ENCODE peak calls at places on chromosomes 16 and 17, in ten cellular contexts. Y is neuronal stem cell; M is iPS DF 6.9; K is CD4-positive, alpha-beta memory T cell; H is cardiac muscle cell; I is heart left ventricle; U is PC-9; R is fibroblast of lung; T is LNCaP clone FGC; N is suprapubic skin. Q is an unnamed sample.

GRCh38 chr17:78137392-78138203 is 7.0 kb downstream of the TMC8 start:
- DNase-seq in Y (no peak), M (no peak), K (peak), H (no peak), I (no peak), U (peak), R (no peak), T (no peak), N (no peak), Q (no peak)

GRCh38 chr17:75773808-75774470 is 8.9 kb upstream of the GALK1 start:
- DNase-seq in Y (no peak), M (no peak), K (no peak), H (no peak), I (no peak), U (no peak), R (no peak), T (no peak), N (no peak), Q (no peak)

GRCh38 chr17:12850996-12851395 is 61.7 kb downstream of the ARHGAP44 start:
- DNase-seq in Y (no peak), M (no peak), K (no peak), H (no peak), I (no peak), U (no peak), R (no peak), T (no peak), N (no peak), Q (no peak)

GRCh38 chr17:44557653-44558285 is 485 bp downstream of the FZD2 start:
- DNase-seq in Y (no peak), M (no peak), K (no peak), H (peak), I (peak), U (no peak), R (peak), T (no peak), N (peak), Q (peak)

GRCh38 chr17:41082565-41083136 is 1.3 kb upstream of the KRTAP4-7 start:
- DNase-seq in Y (no peak), M (no peak), K (no peak), H (no peak), I (no peak), U (peak), R (peak), T (no peak), N (no peak), Q (no peak)

GRCh38 chr16:69187891-69188451 is 1.0 kb downstream of the SNTB2 start:
- DNase-seq in Y (peak), M (no peak), K (peak), H (peak), I (peak), U (peak), R (peak), T (no peak), N (peak), Q (peak)

GRCh38 chr16:31134091-31134571 is 1.4 kb downstream of the PRSS8 start:
- DNase-seq in Y (no peak), M (no peak), K (no peak), H (no peak), I (no peak), U (peak), R (peak), T (no peak), N (no peak), Q (no peak)

GRCh38 chr16:6615661-6616060 is 717.0 kb upstream of the RBFOX1 start:
- DNase-seq in Y (no peak), M (no peak), K (no peak), H (no peak), I (no peak), U (no peak), R (no peak), T (no peak), N (no peak), Q (no peak)

GRCh38 chr16:66425651-66426050 is 1.4 kb upstream of the BEAN1 start:
- DNase-seq in Y (no peak), M (no peak), K (no peak), H (no peak), I (no peak), U (no peak), R (no peak), T (no peak), N (no peak), Q (no peak)

GRCh38 chr17:48150602-48151001 is 43.0 kb downstream of the SNX11 start:
- DNase-seq in Y (no peak), M (no peak), K (no peak), H (no peak), I (no peak), U (no peak), R (no peak), T (no peak), N (no peak), Q (no peak)

GRCh38 chr16:27781981-27782880 is 232.3 kb downstream of the KATNIP start:
- DNase-seq in Y (no peak), M (no peak), K (no peak), H (no peak), I (no peak), U (no peak), R (no peak), T (no peak), N (no peak), Q (peak)

GRCh38 chr17:48840441-48840840 is 9.6 kb downstream of the CALCOCO2 start:
- DNase-seq in Y (no peak), M (no peak), K (no peak), H (peak), I (no peak), U (no peak), R (peak), T (no peak), N (no peak), Q (no peak)

GRCh38 chr17:57782642-57783337 is 37.7 kb upstream of the CCDC182 start:
- DNase-seq in Y (peak), M (no peak), K (no peak), H (no peak), I (no peak), U (no peak), R (no peak), T (no peak), N (no peak), Q (peak)

GRCh38 chr17:34370376-34370996 is 7.5 kb upstream of the CCL1 start:
- DNase-seq in Y (no peak), M (no peak), K (no peak), H (no peak), I (no peak), U (no peak), R (no peak), T (no peak), N (no peak), Q (no peak)

GRCh38 chr17:16908282-16908681 is 63.6 kb downstream of the TNFRSF13B start:
- DNase-seq in Y (no peak), M (no peak), K (no peak), H (no peak), I (no peak), U (no peak), R (no peak), T (no peak), N (no peak), Q (no peak)

GRCh38 chr17:59494757-59495368 is 70.5 kb upstream of the DHX40 start:
- DNase-seq in Y (no peak), M (no peak), K (no peak), H (no peak), I (no peak), U (no peak), R (no peak), T (no peak), N (no peak), Q (no peak)

GRCh38 chr17:59357929-59358328 is 26.5 kb downstream of the YPEL2 start:
- DNase-seq in Y (no peak), M (no peak), K (no peak), H (no peak), I (no peak), U (peak), R (peak), T (no peak), N (no peak), Q (no peak)

GRCh38 chr16:3850544-3850899 is 30.0 kb downstream of the CREBBP start:
- DNase-seq in Y (no peak), M (no peak), K (no peak), H (no peak), I (no peak), U (no peak), R (no peak), T (no peak), N (no peak), Q (no peak)

GRCh38 chr17:45813051-45813731 is 29.1 kb downstream of the CRHR1 start:
- DNase-seq in Y (peak), M (peak), K (no peak), H (peak), I (no peak), U (no peak), R (no peak), T (no peak), N (no peak), Q (no peak)

GRCh38 chr16:31105677-31106213 is 2.4 kb upstream of the BCKDK start:
- DNase-seq in Y (peak), M (peak), K (peak), H (peak), I (peak), U (peak), R (peak), T (no peak), N (peak), Q (peak)

GRCh38 chr17:32659419-32659842 is 172.6 kb downstream of the CDK5R1 start:
- DNase-seq in Y (peak), M (peak), K (peak), H (peak), I (peak), U (no peak), R (peak), T (peak), N (peak), Q (peak)

GRCh38 chr16:70437582-70438324 is 1.1 kb downstream of the ST3GAL2 start:
- DNase-seq in Y (no peak), M (no peak), K (no peak), H (peak), I (no peak), U (no peak), R (peak), T (no peak), N (no peak), Q (no peak)

GRCh38 chr17:21392257-21392656 is 16.1 kb downstream of the KCNJ12 start:
- DNase-seq in Y (no peak), M (no peak), K (no peak), H (no peak), I (no peak), U (no peak), R (no peak), T (no peak), N (no peak), Q (no peak)

GRCh38 chr17:17077861-17078732 is 35.8 kb downstream of the MPRIP start:
- DNase-seq in Y (no peak), M (no peak), K (no peak), H (no peak), I (no peak), U (peak), R (no peak), T (peak), N (no peak), Q (no peak)

GRCh38 chr17:12730931-12731521 is 58.3 kb upstream of the ARHGAP44 start:
- DNase-seq in Y (no peak), M (peak), K (no peak), H (peak), I (peak), U (no peak), R (peak), T (peak), N (peak), Q (peak)

GRCh38 chr17:5023588-5024147 is 11.6 kb downstream of the SLC52A1 start:
- DNase-seq in Y (no peak), M (no peak), K (no peak), H (no peak), I (no peak), U (no peak), R (no peak), T (no peak), N (no peak), Q (no peak)

GRCh38 chr16:30775381-30776099 is 11.5 kb downstream of the ZNF629 start:
- DNase-seq in Y (peak), M (no peak), K (peak), H (peak), I (peak), U (peak), R (peak), T (peak), N (peak), Q (peak)

GRCh38 chr17:45935197-45935709 is 40.9 kb downstream of the MAPT start:
- DNase-seq in Y (no peak), M (no peak), K (no peak), H (no peak), I (no peak), U (no peak), R (no peak), T (no peak), N (no peak), Q (no peak)

GRCh38 chr16:68242085-68242484 is 3.1 kb upstream of the PLA2G15 start:
- DNase-seq in Y (no peak), M (no peak), K (no peak), H (no peak), I (no peak), U (no peak), R (no peak), T (no peak), N (no peak), Q (no peak)

GRCh38 chr16:70467113-70467512 is 12.7 kb downstream of the FCSK start:
- DNase-seq in Y (no peak), M (no peak), K (no peak), H (no peak), I (no peak), U (no peak), R (no peak), T (no peak), N (no peak), Q (no peak)

DNA sequence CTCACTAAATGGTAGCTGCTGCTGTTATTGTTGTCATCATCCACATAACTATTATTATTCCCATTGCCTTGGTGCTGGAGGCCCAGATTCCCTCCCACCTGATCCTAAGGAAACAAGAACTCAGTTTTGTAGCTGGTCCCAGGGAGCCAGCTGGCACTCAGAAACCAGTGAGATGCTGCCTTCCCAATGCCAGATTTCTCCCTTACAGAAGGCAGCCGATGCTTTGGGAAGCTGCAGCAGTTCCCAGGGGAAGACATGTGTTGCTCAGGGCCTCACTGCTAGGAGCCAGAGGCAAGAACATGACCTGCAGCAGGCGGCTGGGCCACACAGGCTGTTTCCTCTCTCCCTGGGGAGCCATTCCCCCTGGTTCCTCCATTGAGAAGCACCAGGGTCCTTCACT is 59.8 kb upstream of the GRIN2A start:
- DNase-seq in Y (no peak), M (no peak), K (no peak), H (no peak), I (no peak), U (no peak), R (no peak), T (no peak), N (no peak), Q (no peak)
- H3K4me3 ChIP-seq in Y (no peak), M (no peak), K (no peak), H (no peak), I (no peak), U (no peak), R (no peak), T (no peak), N (no peak), Q (no peak)

GRCh38 chr16:85633888-85634287 is 20.8 kb downstream of the GSE1 start:
- DNase-seq in Y (no peak), M (no peak), K (no peak), H (no peak), I (no peak), U (no peak), R (no peak), T (no peak), N (no peak), Q (no peak)
- H3K4me3 ChIP-seq in Y (no peak), M (no peak), K (no peak), H (no peak), I (no peak), U (no peak), R (no peak), T (no peak), N (no peak), Q (no peak)

DNA sequence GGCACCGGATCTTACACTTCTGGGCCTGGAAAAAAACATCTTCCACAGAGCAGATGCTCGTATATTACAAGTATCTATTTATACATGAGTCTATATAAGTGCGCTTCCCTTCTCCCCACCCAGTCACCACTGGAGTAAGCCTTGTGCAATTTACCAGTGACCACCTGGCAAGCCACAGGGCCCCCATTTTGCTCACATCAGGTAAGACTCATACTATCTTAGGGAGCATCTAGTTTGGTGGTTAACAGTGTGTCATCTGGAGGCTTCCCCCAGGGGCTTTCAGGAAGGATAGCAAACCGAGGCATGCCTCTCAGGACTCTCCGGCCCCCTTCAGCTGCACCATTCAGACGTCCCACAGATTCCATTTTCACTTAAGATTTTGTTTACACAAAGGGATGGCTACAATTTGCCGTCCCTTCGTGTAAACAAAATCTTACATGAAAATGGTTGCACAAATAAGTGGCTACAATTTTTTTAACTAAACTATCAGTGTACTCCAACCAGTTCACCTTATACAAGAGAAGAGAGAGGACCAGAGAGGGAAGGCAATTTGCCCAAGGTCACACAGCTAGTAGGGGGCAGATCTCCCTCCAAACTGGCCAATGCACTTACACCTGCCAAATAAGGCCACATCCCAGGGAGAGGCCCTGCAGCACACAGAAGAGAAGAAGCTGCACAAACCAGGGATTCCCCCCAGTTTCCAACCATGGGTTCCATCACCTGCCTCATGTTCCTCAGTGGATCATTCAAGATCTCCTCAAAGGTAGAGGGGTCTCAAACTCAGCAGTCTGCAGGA is 349.7 kb downstream of the SOX9 start:
- DNase-seq in Y (no peak), M (no peak), K (no peak), H (no peak), I (no peak), U (no peak), R (no peak), T (no peak), N (no peak), Q (no peak)
- H3K4me3 ChIP-seq in Y (no peak), M (no peak), K (no peak), H (no peak), I (no peak), U (no peak), R (no peak), T (no peak), N (no peak), Q (no peak)

GRCh38 chr17:71975331-71975801 is 145.5 kb upstream of the SOX9 start:
- DNase-seq in Y (no peak), M (no peak), K (no peak), H (peak), I (peak), U (no peak), R (peak), T (no peak), N (peak), Q (peak)
- H3K4me3 ChIP-seq in Y (no peak), M (no peak), K (no peak), H (no peak), I (no peak), U (peak), R (peak), T (no peak), N (peak), Q (peak)